ENCODE peak calls at places on chromosomes 11 and 22, in seven cellular contexts. T is suprapubic skin; I is pancreas; Q is RWPE1; K is body of pancreas; O is CD8-positive, alpha-beta T cell; U is Calu3. W is an unnamed sample.

GRCh38 chr11:5242933-5243844 is 6.5 kb downstream of the HBG1 start:
- DNase-seq in T (no peak), I (no peak), Q (no peak), K (no peak), O (no peak), U (no peak), W (no peak)

GRCh38 chr22:24517446-24517845 is 22.3 kb downstream of the UPB1 start:
- DNase-seq in T (no peak), I (no peak), Q (no peak), K (no peak), O (no peak), U (no peak), W (no peak)

GRCh38 chr11:65301491-65302329 is 13.0 kb upstream of the CDC42EP2 start:
- DNase-seq in T (no peak), I (no peak), Q (no peak), K (no peak), O (no peak), U (no peak), W (no peak)

GRCh38 chr11:123616505-123617198 is 37.8 kb downstream of the SCN3B start:
- DNase-seq in T (no peak), I (no peak), Q (peak), K (peak), O (no peak), U (no peak), W (peak)

GRCh38 chr11:18669211-18669593 is 29.4 kb upstream of the TMEM86A start:
- DNase-seq in T (no peak), I (peak), Q (no peak), K (peak), O (peak), U (peak), W (no peak)

GRCh38 chr11:33068611-33069340 is 29.4 kb downstream of the TCP11L1 start:
- DNase-seq in T (no peak), I (no peak), Q (no peak), K (no peak), O (no peak), U (no peak), W (no peak)

GRCh38 chr11:19958218-19958617 is 202.1 kb downstream of the DBX1 start:
- DNase-seq in T (no peak), I (no peak), Q (no peak), K (no peak), O (no peak), U (no peak), W (no peak)

GRCh38 chr22:37749831-37750595 is 53.2 kb downstream of the TRIOBP start:
- DNase-seq in T (no peak), I (no peak), Q (peak), K (no peak), O (no peak), U (no peak), W (no peak)

GRCh38 chr11:69949327-69949726 is 128.8 kb upstream of the ANO1 start:
- DNase-seq in T (no peak), I (peak), Q (peak), K (peak), O (no peak), U (peak), W (no peak)

GRCh38 chr11:94809251-94809650 is 41.1 kb downstream of the AMOTL1 start:
- DNase-seq in T (no peak), I (no peak), Q (no peak), K (no peak), O (no peak), U (no peak), W (no peak)

GRCh38 chr11:134223066-134223465 is 701 bp downstream of the NCAPD3 start:
- DNase-seq in T (no peak), I (no peak), Q (no peak), K (no peak), O (no peak), U (no peak), W (no peak)

GRCh38 chr11:115580927-115581680 is 76.9 kb upstream of the CADM1 start:
- DNase-seq in T (no peak), I (no peak), Q (no peak), K (peak), O (no peak), U (no peak), W (no peak)

GRCh38 chr22:27139935-27140493 is 482.6 kb downstream of the MIAT start:
- DNase-seq in T (no peak), I (no peak), Q (peak), K (no peak), O (no peak), U (no peak), W (no peak)

GRCh38 chr11:33043221-33043833 is 4.0 kb downstream of the TCP11L1 start:
- DNase-seq in T (no peak), I (no peak), Q (no peak), K (no peak), O (no peak), U (no peak), W (no peak)

GRCh38 chr11:122995526-122995925 is 13.9 kb upstream of the BSX start:
- DNase-seq in T (no peak), I (no peak), Q (no peak), K (no peak), O (no peak), U (no peak), W (no peak)

GRCh38 chr11:117273550-117274289 is 17.4 kb upstream of the BACE1-AS start:
- DNase-seq in T (no peak), I (no peak), Q (peak), K (no peak), O (no peak), U (no peak), W (no peak)

GRCh38 chr22:27113211-27114030 is 456.0 kb downstream of the MIAT start:
- DNase-seq in T (no peak), I (peak), Q (peak), K (peak), O (no peak), U (peak), W (peak)

GRCh38 chr11:19820100-19820499 is 107.5 kb downstream of the NAV2 start:
- DNase-seq in T (no peak), I (no peak), Q (no peak), K (no peak), O (no peak), U (no peak), W (no peak)

GRCh38 chr11:92198276-92198675 is 26.3 kb upstream of the FAT3 start:
- DNase-seq in T (no peak), I (no peak), Q (no peak), K (no peak), O (no peak), U (no peak), W (no peak)

GRCh38 chr11:32704775-32705174 is 89.7 kb downstream of the CCDC73 start:
- DNase-seq in T (no peak), I (no peak), Q (no peak), K (no peak), O (no peak), U (no peak), W (no peak)

GRCh38 chr22:45475876-45476514 is 26.7 kb upstream of the FBLN1 start:
- DNase-seq in T (no peak), I (no peak), Q (no peak), K (no peak), O (no peak), U (no peak), W (no peak)

GRCh38 chr11:47869548-47870393 is 21.6 kb upstream of the NUP160 start:
- DNase-seq in T (no peak), I (no peak), Q (no peak), K (no peak), O (no peak), U (peak), W (no peak)

GRCh38 chr11:65643971-65644370 is 6.1 kb downstream of the SIPA1 start:
- DNase-seq in T (no peak), I (no peak), Q (peak), K (no peak), O (no peak), U (no peak), W (no peak)

GRCh38 chr22:37884420-37884819 is 21.7 kb upstream of the MICALL1 start:
- DNase-seq in T (no peak), I (no peak), Q (no peak), K (no peak), O (no peak), U (no peak), W (no peak)

GRCh38 chr11:12182650-12183511 is 72.5 kb downstream of the MICAL2 start:
- DNase-seq in T (no peak), I (no peak), Q (peak), K (peak), O (no peak), U (peak), W (peak)

GRCh38 chr11:2519879-2520735 is 75.3 kb downstream of the KCNQ1 start:
- DNase-seq in T (peak), I (peak), Q (no peak), K (peak), O (no peak), U (no peak), W (peak)

GRCh38 chr22:44393066-44393465 is 80.3 kb upstream of the SHISAL1 start:
- DNase-seq in T (peak), I (no peak), Q (no peak), K (peak), O (no peak), U (no peak), W (no peak)

DNA sequence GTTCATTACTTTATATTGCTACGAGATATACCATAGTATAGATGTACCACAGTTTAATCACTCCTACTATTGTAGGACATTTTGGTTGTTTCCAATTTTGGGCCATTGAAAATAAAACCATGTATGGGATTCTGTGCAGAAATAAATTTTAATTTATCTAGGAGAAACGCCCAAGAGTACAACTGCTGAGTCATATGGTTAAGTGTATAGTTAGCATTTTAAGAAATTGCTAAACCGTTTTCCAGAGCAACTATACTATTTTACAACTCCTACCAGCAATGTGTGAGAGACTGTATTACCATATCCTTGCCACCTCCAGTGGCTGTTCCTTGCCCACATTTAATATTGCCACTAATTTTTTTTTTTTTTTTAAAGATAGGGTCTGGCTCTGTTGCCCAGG is 163.1 kb downstream of the SBF2 start:
- DNase-seq in T (no peak), I (no peak), Q (no peak), K (no peak), O (no peak), U (no peak), W (no peak)
- TF ChIP-seq CTCF in T (no peak), I (no peak), Q (no peak), K (no peak), O (no peak), U (no peak), W (no peak)

DNA sequence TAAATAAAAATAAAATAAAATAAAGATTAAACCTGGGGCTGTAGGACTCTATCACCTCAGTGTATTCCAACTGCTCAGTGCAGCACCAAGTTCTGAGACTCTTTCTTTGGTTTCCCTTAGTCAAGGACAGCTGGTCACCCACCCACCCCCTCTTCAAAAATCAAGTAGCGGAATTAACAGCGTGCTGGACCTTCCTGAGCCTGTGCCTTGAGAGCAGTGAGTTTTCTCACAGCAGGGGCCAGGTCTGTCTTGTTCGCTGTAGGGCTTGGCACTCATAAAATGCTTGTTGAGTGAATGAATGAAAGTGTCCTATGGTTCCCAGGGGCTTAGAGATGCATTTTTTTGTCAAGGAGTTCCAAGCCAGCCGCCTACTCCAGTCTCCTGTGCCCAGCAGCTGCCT is 2.9 kb upstream of the ALX4 start:
- DNase-seq in T (no peak), I (no peak), Q (no peak), K (no peak), O (no peak), U (no peak), W (no peak)
- TF ChIP-seq CTCF in T (no peak), I (no peak), Q (no peak), K (no peak), O (no peak), U (no peak), W (no peak)

GRCh38 chr22:29079218-29079901 is 6.5 kb downstream of the KREMEN1 start:
- DNase-seq in T (no peak), I (no peak), Q (no peak), K (peak), O (no peak), U (no peak), W (peak)
- TF ChIP-seq CTCF in T (no peak), I (no peak), Q (no peak), K (no peak), O (no peak), U (no peak), W (no peak)

GRCh38 chr22:39809772-39810557 is 83.6 kb downstream of the ENTHD1 start:
- DNase-seq in T (no peak), I (no peak), Q (no peak), K (no peak), O (no peak), U (no peak), W (no peak)

GRCh38 chr22:39805117-39805516 is 88.4 kb downstream of the ENTHD1 start:
- DNase-seq in T (no peak), I (no peak), Q (no peak), K (no peak), O (no peak), U (no peak), W (no peak)

GRCh38 chr22:39802682-39803081 is 90.9 kb downstream of the ENTHD1 start:
- DNase-seq in T (no peak), I (no peak), Q (no peak), K (no peak), O (no peak), U (no peak), W (no peak)

DNA sequence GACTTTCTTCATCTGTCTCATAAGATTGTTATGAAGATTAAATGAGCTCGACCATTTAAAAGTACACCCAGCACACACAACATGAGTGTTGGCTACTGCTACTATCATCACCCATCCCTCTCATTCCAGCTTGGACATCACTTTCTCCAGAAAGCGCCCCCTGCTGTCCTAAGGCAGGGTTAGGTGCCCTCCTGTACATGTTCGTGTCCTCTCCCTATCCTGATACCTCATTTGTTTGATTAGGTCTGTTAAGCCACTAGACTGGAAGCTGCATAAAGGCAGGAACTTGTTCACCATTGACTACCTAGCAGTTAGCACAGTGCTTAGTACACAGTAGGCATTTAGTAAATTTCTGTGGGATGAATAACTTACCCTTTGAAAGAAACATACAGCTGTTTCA is 85.5 kb downstream of the ENTHD1 start:
- DNase-seq in T (no peak), I (no peak), Q (no peak), K (peak), O (peak), U (peak), W (no peak)
- TF ChIP-seq CTCF in T (no peak), I (no peak), Q (no peak), K (no peak), O (no peak), U (peak), W (no peak)

GRCh38 chr22:20429254-20430100 is 8.1 kb downstream of the SCARF2 start:
- DNase-seq in T (peak), I (peak), Q (no peak), K (peak), O (peak), U (peak), W (peak)

GRCh38 chr22:20430101-20430640 is 7.5 kb downstream of the SCARF2 start:
- DNase-seq in T (peak), I (no peak), Q (no peak), K (no peak), O (no peak), U (no peak), W (no peak)

GRCh38 chr22:20432244-20432686 is 5.4 kb downstream of the SCARF2 start:
- DNase-seq in T (peak), I (no peak), Q (no peak), K (no peak), O (no peak), U (no peak), W (no peak)

GRCh38 chr22:20431520-20432237 is 5.9 kb downstream of the SCARF2 start:
- DNase-seq in T (peak), I (no peak), Q (no peak), K (no peak), O (no peak), U (no peak), W (no peak)

GRCh38 chr22:20430641-20431519 is 6.7 kb downstream of the SCARF2 start:
- DNase-seq in T (peak), I (no peak), Q (peak), K (peak), O (peak), U (peak), W (peak)
- TF ChIP-seq CTCF in T (peak), I (peak), Q (peak), K (peak), O (peak), U (peak), W (no peak)

DNA sequence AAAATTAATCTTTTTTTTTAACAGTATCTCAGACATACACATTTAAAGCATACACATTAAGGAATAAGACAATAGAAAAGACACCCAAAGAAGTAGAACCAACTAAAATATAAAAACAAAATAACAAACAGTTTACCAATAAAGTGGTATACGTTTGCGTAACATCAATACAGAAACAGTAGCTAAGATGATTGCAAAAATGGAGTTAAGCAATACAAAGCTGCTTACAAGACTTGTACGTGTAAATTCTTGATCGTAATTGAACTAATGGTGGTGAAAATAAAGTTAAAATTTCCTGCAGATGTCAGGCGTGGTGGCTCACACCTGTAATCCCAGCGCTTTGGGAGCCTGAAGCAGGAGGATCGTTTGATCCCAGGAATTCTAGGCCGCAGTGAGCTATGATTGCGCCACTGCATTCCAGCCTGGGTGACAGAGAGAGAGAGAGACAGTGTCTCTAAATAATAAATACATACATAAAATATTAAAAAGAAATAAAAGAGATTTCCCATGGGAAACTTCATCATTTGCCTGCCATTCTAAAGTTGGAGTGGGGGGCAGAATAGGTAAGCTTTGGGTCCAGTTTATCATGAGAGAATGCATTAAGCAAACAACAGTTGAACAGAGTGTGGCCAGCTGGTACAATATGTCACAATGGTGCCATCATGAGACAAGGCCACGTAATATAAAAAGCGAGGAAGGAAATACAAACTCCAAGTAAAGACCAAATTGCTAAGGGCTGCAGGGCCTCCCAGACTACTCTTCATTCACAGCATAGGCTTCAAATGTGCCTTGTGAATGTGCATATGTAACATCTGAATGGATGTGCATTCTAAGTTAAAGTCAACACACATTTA is 38.9 kb upstream of the EED start:
- DNase-seq in T (no peak), I (no peak), Q (no peak), K (no peak), O (no peak), U (no peak), W (no peak)
- TF ChIP-seq CTCF in T (no peak), I (no peak), Q (no peak), K (no peak), O (no peak), U (no peak), W (no peak)

GRCh38 chr22:28935713-28936112 is 52.3 kb downstream of the ZNRF3 start:
- DNase-seq in T (no peak), I (no peak), Q (no peak), K (no peak), O (no peak), U (no peak), W (no peak)
- TF ChIP-seq CTCF in T (no peak), I (no peak), Q (no peak), K (no peak), O (peak), U (peak), W (no peak)

GRCh38 chr22:20118572-20119020 is 1.6 kb upstream of the TRMT2A start:
- DNase-seq in T (no peak), I (no peak), Q (no peak), K (no peak), O (no peak), U (no peak), W (no peak)

GRCh38 chr22:20116376-20116950 is 559 bp downstream of the RANBP1 start:
- DNase-seq in T (no peak), I (peak), Q (no peak), K (no peak), O (no peak), U (no peak), W (no peak)

GRCh38 chr22:20115691-20116375 is at the start of gene RANBP1:
- DNase-seq in T (no peak), I (no peak), Q (no peak), K (no peak), O (no peak), U (no peak), W (no peak)

GRCh38 chr22:20117656-20118571 is 888 bp upstream of the TRMT2A start:
- DNase-seq in T (no peak), I (no peak), Q (no peak), K (no peak), O (no peak), U (peak), W (no peak)

DNA sequence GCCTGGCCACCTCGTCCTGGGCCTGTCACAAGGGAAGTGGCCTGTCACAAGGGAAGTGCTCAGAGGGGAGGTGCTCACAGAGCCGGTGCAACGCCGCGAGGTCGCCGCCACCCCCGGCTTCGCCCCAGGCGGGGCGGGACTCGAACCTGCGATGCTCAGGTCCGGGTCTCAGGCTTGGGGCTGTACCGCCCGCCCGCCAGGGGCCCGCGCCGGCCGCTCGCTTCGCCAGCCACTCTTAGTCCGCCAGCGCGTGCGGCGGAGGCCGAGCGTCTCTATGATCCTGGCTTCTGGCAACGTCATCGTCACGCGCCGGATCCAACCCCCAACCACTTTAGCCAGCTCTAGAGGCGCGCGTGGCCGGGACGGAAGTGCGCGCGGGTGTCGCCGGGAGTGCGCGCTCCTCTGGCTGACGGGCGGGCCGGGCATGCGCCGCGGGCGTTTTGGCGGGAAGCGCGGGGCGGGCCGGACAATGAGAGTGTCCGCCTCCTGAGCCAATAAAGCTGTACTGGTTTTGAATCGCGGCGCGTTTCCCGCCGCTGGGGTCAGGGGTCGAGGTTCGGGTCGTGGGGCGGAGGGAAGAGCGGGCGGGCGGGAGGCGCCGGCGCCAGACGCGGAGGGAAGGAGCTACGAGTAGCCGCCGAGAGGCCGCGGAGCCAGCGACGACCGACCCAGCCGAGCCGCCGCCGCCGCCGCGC is at the start of gene TRMT2A:
- DNase-seq in T (peak), I (peak), Q (peak), K (peak), O (peak), U (peak), W (peak)
- TF ChIP-seq CTCF in T (peak), I (no peak), Q (peak), K (no peak), O (no peak), U (no peak), W (no peak)

GRCh38 chr11:118996926-118997626 is 862 bp upstream of the CENATAC start:
- DNase-seq in T (no peak), I (no peak), Q (no peak), K (no peak), O (no peak), U (no peak), W (no peak)
- TF ChIP-seq CTCF in T (no peak), I (no peak), Q (no peak), K (no peak), O (peak), U (no peak), W (no peak)

W was measured in testis.